ENCODE peak calls at places on chromosomes 7 and 10, in nine cellular contexts. I, R, O, T, P, J, A, Z and X are unnamed samples.

GRCh38 chr7:5408777-5409176 is 14.9 kb downstream of the TNRC18 start:
- DNase-seq in I (peak), R (no peak), O (no peak), T (no peak), P (peak), J (no peak), A (peak), Z (no peak), X (no peak)

GRCh38 chr7:111855842-111856227 is 293.5 kb upstream of the IMMP2L start:
- DNase-seq in I (peak), R (no peak), O (no peak), T (no peak), P (peak), J (no peak), A (no peak), Z (peak), X (no peak)

GRCh38 chr7:100118388-100119074 is 627 bp downstream of the TAF6 start:
- DNase-seq in I (no peak), R (no peak), O (no peak), T (no peak), P (no peak), J (no peak), A (no peak), Z (no peak), X (no peak)

GRCh38 chr10:45593938-45594275 is 78.7 kb downstream of the ZFAND4 start:
- DNase-seq in I (no peak), R (no peak), O (no peak), T (no peak), P (no peak), J (no peak), A (no peak), Z (no peak), X (no peak)

GRCh38 chr7:102434039-102434481 is 685 bp downstream of the ORAI2 start:
- DNase-seq in I (peak), R (no peak), O (no peak), T (no peak), P (peak), J (no peak), A (no peak), Z (no peak), X (no peak)

GRCh38 chr10:71075759-71076472 is 136.5 kb upstream of the UNC5B start:
- DNase-seq in I (no peak), R (peak), O (no peak), T (no peak), P (no peak), J (no peak), A (no peak), Z (no peak), X (no peak)

GRCh38 chr10:12241810-12242529 is 46.0 kb downstream of the CDC123 start:
- DNase-seq in I (peak), R (no peak), O (no peak), T (no peak), P (peak), J (no peak), A (no peak), Z (no peak), X (no peak)

GRCh38 chr10:130655313-130656186 is 519.4 kb downstream of the GLRX3 start:
- DNase-seq in I (no peak), R (no peak), O (no peak), T (no peak), P (no peak), J (no peak), A (no peak), Z (no peak), X (no peak)

GRCh38 chr10:47038881-47039557 is 127.8 kb downstream of the PTPN20 start:
- DNase-seq in I (no peak), R (no peak), O (no peak), T (no peak), P (no peak), J (no peak), A (no peak), Z (peak), X (no peak)

GRCh38 chr10:3563298-3563697 is 221.7 kb downstream of the KLF6 start:
- DNase-seq in I (no peak), R (no peak), O (no peak), T (no peak), P (no peak), J (no peak), A (no peak), Z (no peak), X (no peak)

GRCh38 chr7:131869186-131869862 is 312.9 kb upstream of the PODXL start:
- DNase-seq in I (no peak), R (no peak), O (no peak), T (no peak), P (no peak), J (no peak), A (no peak), Z (no peak), X (no peak)

GRCh38 chr10:58328233-58328632 is 6.6 kb upstream of the UBE2D1 start:
- DNase-seq in I (no peak), R (no peak), O (no peak), T (no peak), P (no peak), J (no peak), A (no peak), Z (no peak), X (no peak)

GRCh38 chr7:101874028-101874427 is 56.6 kb downstream of the CUX1 start:
- DNase-seq in I (peak), R (no peak), O (no peak), T (no peak), P (peak), J (no peak), A (no peak), Z (peak), X (no peak)

GRCh38 chr10:75108684-75109458 is 2.6 kb upstream of the SAMD8 start:
- DNase-seq in I (no peak), R (peak), O (no peak), T (no peak), P (peak), J (no peak), A (no peak), Z (peak), X (no peak)

GRCh38 chr7:140876519-140877248 is 48.0 kb downstream of the BRAF start:
- DNase-seq in I (peak), R (no peak), O (peak), T (no peak), P (peak), J (no peak), A (peak), Z (no peak), X (peak)

GRCh38 chr10:71068811-71069411 is 143.5 kb upstream of the UNC5B start:
- DNase-seq in I (peak), R (no peak), O (no peak), T (no peak), P (no peak), J (no peak), A (peak), Z (peak), X (peak)

GRCh38 chr10:17227367-17228080 is 517 bp upstream of the VIM start:
- DNase-seq in I (peak), R (no peak), O (no peak), T (no peak), P (peak), J (no peak), A (peak), Z (no peak), X (no peak)

GRCh38 chr7:138880881-138881577 is 83.0 kb upstream of the ATP6V0A4 start:
- DNase-seq in I (no peak), R (no peak), O (no peak), T (no peak), P (no peak), J (peak), A (no peak), Z (no peak), X (no peak)

GRCh38 chr7:155380986-155381851 is 76.7 kb upstream of the EN2 start:
- DNase-seq in I (no peak), R (no peak), O (no peak), T (no peak), P (no peak), J (no peak), A (no peak), Z (peak), X (no peak)

GRCh38 chr10:95303535-95303934 is 12.7 kb upstream of the PDLIM1 start:
- DNase-seq in I (peak), R (no peak), O (no peak), T (no peak), P (no peak), J (no peak), A (peak), Z (no peak), X (no peak)

GRCh38 chr7:122532406-122533269 is 166.3 kb downstream of the RNF133 start:
- DNase-seq in I (peak), R (no peak), O (no peak), T (no peak), P (peak), J (no peak), A (peak), Z (peak), X (no peak)

GRCh38 chr7:51629206-51629605 is 312.6 kb upstream of the COBL start:
- DNase-seq in I (no peak), R (no peak), O (no peak), T (no peak), P (no peak), J (no peak), A (no peak), Z (no peak), X (no peak)

GRCh38 chr7:48107926-48108472 is 18.9 kb downstream of the UPP1 start:
- DNase-seq in I (no peak), R (peak), O (no peak), T (no peak), P (no peak), J (no peak), A (no peak), Z (no peak), X (no peak)

GRCh38 chr7:128904381-128905197 is 5.9 kb downstream of the KCP start:
- DNase-seq in I (peak), R (no peak), O (no peak), T (no peak), P (peak), J (no peak), A (peak), Z (peak), X (no peak)

GRCh38 chr10:3950676-3951275 is 165.8 kb upstream of the KLF6 start:
- DNase-seq in I (no peak), R (peak), O (no peak), T (peak), P (no peak), J (no peak), A (no peak), Z (no peak), X (no peak)

GRCh38 chr10:481636-482035 is 207.8 kb downstream of the DIP2C start:
- DNase-seq in I (no peak), R (peak), O (no peak), T (peak), P (no peak), J (no peak), A (no peak), Z (no peak), X (no peak)

GRCh38 chr10:130652544-130652943 is 516.4 kb downstream of the GLRX3 start:
- DNase-seq in I (no peak), R (no peak), O (no peak), T (no peak), P (no peak), J (no peak), A (peak), Z (no peak), X (no peak)

GRCh38 chr7:8480466-8480865 is 47.1 kb downstream of the NXPH1 start:
- DNase-seq in I (no peak), R (no peak), O (no peak), T (no peak), P (no peak), J (no peak), A (no peak), Z (no peak), X (no peak)

GRCh38 chr7:1058821-1059199 is 14.5 kb downstream of the GPR146 start:
- DNase-seq in I (peak), R (no peak), O (no peak), T (no peak), P (no peak), J (no peak), A (no peak), Z (peak), X (no peak)

GRCh38 chr10:34078017-34078416 is 737.1 kb downstream of the PARD3 start:
- DNase-seq in I (no peak), R (no peak), O (no peak), T (no peak), P (no peak), J (no peak), A (no peak), Z (no peak), X (no peak)

GRCh38 chr10:80186364-80187012 is 18.8 kb downstream of the ANXA11 start:
- DNase-seq in I (no peak), R (no peak), O (no peak), T (no peak), P (peak), J (no peak), A (no peak), Z (no peak), X (no peak)

GRCh38 chr7:77867208-77867915 is 68.8 kb downstream of the PHTF2 start:
- DNase-seq in I (peak), R (no peak), O (no peak), T (no peak), P (peak), J (no peak), A (no peak), Z (no peak), X (no peak)

GRCh38 chr10:8568401-8568800 is 513.9 kb downstream of the GATA3 start:
- DNase-seq in I (no peak), R (no peak), O (no peak), T (no peak), P (no peak), J (no peak), A (no peak), Z (no peak), X (no peak)

GRCh38 chr10:117152668-117153067 is 14.6 kb upstream of the VAX1 start:
- DNase-seq in I (no peak), R (no peak), O (no peak), T (no peak), P (no peak), J (no peak), A (no peak), Z (no peak), X (no peak)

GRCh38 chr10:152915-153314 is 17.7 kb downstream of the ZMYND11 start:
- DNase-seq in I (no peak), R (no peak), O (no peak), T (no peak), P (no peak), J (no peak), A (no peak), Z (no peak), X (no peak)

DNA sequence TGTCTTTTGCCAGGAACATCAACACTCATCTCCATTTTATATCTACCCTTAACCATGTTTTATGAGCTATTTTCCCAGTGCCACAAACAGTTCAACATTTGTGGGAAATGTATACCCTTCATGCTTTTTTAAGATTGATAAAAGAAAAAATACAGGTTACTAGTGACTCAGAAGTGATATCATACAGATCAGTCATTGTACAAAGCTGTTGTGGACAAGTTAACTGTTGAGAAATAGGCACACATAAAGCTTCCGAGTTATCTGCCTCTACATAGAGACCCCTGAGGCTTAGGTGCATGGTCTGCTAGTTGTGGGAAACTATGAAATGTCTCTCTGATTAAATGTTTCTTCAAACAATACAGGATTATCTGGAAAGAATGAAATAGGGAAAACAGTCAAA is 96.3 kb downstream of the LSM5 start:
- DNase-seq in I (no peak), R (no peak), O (no peak), T (no peak), P (no peak), J (no peak), A (no peak), Z (no peak), X (no peak)
- TF ChIP-seq CTCF in I (no peak), R (no peak), O (no peak), T (no peak), P (no peak), J (no peak), A (no peak), Z (no peak), X (no peak)

DNA sequence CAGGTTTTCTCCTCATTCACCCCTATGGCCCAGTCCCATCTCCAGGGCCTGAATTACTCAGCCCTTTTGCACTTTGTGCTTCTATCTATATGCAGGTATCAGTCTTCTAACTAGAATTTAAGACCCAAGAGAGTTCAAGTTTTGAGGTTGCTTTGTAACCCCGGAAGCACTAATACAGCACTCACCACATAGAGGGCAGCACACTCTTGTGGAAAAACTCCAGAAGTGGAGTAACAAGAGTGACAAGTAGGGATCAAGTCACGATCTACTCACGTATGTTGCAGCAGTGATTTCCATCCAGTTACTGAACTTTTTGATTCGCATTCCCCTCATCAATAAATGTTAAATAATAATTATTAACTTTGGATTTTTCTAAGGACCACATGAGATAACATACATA is 151.0 kb downstream of the CHCHD3 start:
- DNase-seq in I (peak), R (no peak), O (no peak), T (no peak), P (peak), J (no peak), A (peak), Z (peak), X (no peak)
- TF ChIP-seq CTCF in I (peak), R (peak), O (peak), T (no peak), P (peak), J (peak), A (no peak), Z (peak), X (peak)

GRCh38 chr10:92575961-92576360 is 2.1 kb upstream of the IDE start:
- DNase-seq in I (peak), R (no peak), O (no peak), T (no peak), P (peak), J (no peak), A (peak), Z (no peak), X (no peak)

GRCh38 chr10:92573091-92573797 is 649 bp downstream of the IDE start:
- DNase-seq in I (peak), R (no peak), O (no peak), T (peak), P (peak), J (peak), A (peak), Z (peak), X (no peak)

GRCh38 chr10:92573798-92574544 is at the start of gene IDE:
- DNase-seq in I (peak), R (peak), O (no peak), T (peak), P (peak), J (peak), A (peak), Z (peak), X (no peak)

GRCh38 chr10:92572362-92573090 is 1.4 kb downstream of the IDE start:
- DNase-seq in I (no peak), R (no peak), O (no peak), T (no peak), P (no peak), J (no peak), A (no peak), Z (peak), X (no peak)

GRCh38 chr10:92574545-92575377 is 868 bp upstream of the IDE start:
- DNase-seq in I (peak), R (no peak), O (no peak), T (no peak), P (peak), J (no peak), A (no peak), Z (peak), X (no peak)
- TF ChIP-seq CTCF in I (no peak), R (peak), O (no peak), T (no peak), P (peak), J (no peak), A (peak), Z (peak), X (no peak)

GRCh38 chr10:90779573-90779972 is 78.3 kb downstream of the HTR7 start:
- DNase-seq in I (peak), R (no peak), O (no peak), T (no peak), P (peak), J (no peak), A (peak), Z (peak), X (no peak)
- TF ChIP-seq CTCF in I (peak), R (peak), O (peak), T (no peak), P (peak), J (no peak), A (peak), Z (peak), X (peak)

GRCh38 chr10:36540611-36541010 is 584.8 kb upstream of the ANKRD30A start:
- DNase-seq in I (no peak), R (no peak), O (no peak), T (no peak), P (no peak), J (no peak), A (no peak), Z (no peak), X (no peak)
- TF ChIP-seq CTCF in I (no peak), R (no peak), O (no peak), T (no peak), P (no peak), J (no peak), A (no peak), Z (no peak), X (no peak)

GRCh38 chr7:35967366-35968139 is 166.7 kb downstream of the SEPTIN7 start:
- DNase-seq in I (no peak), R (no peak), O (no peak), T (no peak), P (no peak), J (no peak), A (no peak), Z (no peak), X (no peak)

GRCh38 chr7:35969055-35969454 is 168.2 kb downstream of the SEPTIN7 start:
- DNase-seq in I (no peak), R (no peak), O (no peak), T (no peak), P (no peak), J (no peak), A (no peak), Z (no peak), X (no peak)

GRCh38 chr7:35970458-35970857 is 169.6 kb downstream of the SEPTIN7 start:
- DNase-seq in I (no peak), R (no peak), O (no peak), T (no peak), P (no peak), J (no peak), A (no peak), Z (no peak), X (no peak)

GRCh38 chr7:35968140-35968940 is 167.5 kb downstream of the SEPTIN7 start:
- DNase-seq in I (no peak), R (no peak), O (no peak), T (no peak), P (no peak), J (no peak), A (no peak), Z (no peak), X (no peak)

DNA sequence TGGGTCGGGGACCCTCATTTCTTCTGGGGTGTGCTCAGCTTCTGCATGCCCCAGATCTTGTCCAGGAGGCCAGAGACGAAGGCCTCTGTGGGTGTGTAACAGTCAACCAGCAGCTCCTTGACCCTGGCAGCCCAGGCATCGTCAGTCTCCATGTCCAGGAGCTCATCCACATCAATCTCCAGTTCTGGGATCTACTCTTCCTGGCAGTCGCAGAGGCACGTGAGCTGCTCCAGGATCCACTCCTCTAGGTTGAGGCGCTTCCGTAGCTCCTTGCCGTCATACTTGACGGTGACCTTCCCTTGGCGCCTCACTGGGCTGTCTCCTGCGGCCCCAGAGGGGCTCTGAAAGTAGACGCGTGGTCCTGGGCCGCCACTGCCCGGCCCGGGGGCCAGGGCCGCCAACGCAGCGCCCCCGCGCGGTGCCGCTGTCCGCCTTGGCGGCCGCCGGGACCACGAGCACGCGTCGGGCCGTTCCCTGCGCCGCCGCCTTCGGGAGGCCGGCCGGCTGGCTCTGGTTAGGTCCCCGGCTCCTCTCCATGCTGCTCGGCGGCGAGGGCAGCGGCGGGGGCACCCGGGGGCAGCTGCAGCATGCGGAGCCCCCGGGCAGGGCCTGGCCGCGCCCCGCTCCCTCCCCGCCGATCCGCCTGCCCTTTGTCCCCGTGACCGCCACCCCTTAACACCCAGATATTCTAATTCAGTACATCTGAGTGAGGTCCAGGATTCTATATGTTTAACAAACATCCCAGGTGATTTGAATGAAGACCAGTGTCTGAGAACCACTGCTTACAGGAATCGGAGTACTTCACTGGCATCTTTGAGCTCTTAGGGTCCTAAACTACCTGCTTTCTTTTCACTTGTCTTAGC is 170.5 kb downstream of the SEPTIN7 start:
- DNase-seq in I (no peak), R (no peak), O (no peak), T (no peak), P (no peak), J (peak), A (no peak), Z (no peak), X (no peak)
- TF ChIP-seq CTCF in I (no peak), R (no peak), O (no peak), T (no peak), P (no peak), J (no peak), A (no peak), Z (no peak), X (no peak)